ENCODE peak calls at places on chromosome 7, in six cellular contexts. V is AML-193, K is NAMALWA, C is AG08395, T is cardiac fibroblast, M is GM03348. U is an unnamed sample.

GRCh38 chr7:34070486-34071323 is 165.4 kb downstream of the BMPER start:
- DNase-seq in V (no peak), K (no peak), C (peak; percentile 50), T (peak; percentile 78), M (no peak), U (peak; percentile 63)

GRCh38 chr7:106045139-106045538 is 67.0 kb downstream of the SYPL1 start:
- DNase-seq in V (no peak), K (no peak), C (no peak), T (no peak), M (no peak), U (no peak)

GRCh38 chr7:100351657-100352058 is 6.3 kb upstream of the PILRB start:
- DNase-seq in V (no peak), K (no peak), C (no peak), T (no peak), M (no peak), U (no peak)

GRCh38 chr7:151013356-151013727 is 11.0 kb downstream of the ATG9B start:
- DNase-seq in V (no peak), K (no peak), C (no peak), T (no peak), M (peak; percentile 50), U (no peak)

GRCh38 chr7:105346593-105347322 is 42.0 kb downstream of the SRPK2 start:
- DNase-seq in V (peak; percentile 1), K (no peak), C (no peak), T (no peak), M (no peak), U (no peak)

GRCh38 chr7:94195201-94195600 is 191.0 kb upstream of the BET1 start:
- DNase-seq in V (no peak), K (no peak), C (no peak), T (peak; percentile 39), M (no peak), U (no peak)

GRCh38 chr7:13989138-13989943 is at the start of gene ETV1:
- DNase-seq in V (no peak), K (no peak), C (peak; percentile 67), T (peak; percentile 80), M (peak; percentile 81), U (peak; percentile 68)

GRCh38 chr7:158655931-158656441 is 48.6 kb downstream of the NCAPG2 start:
- DNase-seq in V (no peak), K (no peak), C (no peak), T (no peak), M (no peak), U (no peak)

GRCh38 chr7:617614-618538 is 98.2 kb upstream of the PDGFA start:
- DNase-seq in V (no peak), K (no peak), C (no peak), T (no peak), M (no peak), U (no peak)

GRCh38 chr7:138842111-138842510 is 44.1 kb upstream of the ATP6V0A4 start:
- DNase-seq in V (no peak), K (no peak), C (peak; percentile 72), T (peak; percentile 27), M (peak; percentile 36), U (peak; percentile 41)

GRCh38 chr7:110130669-110131068 is 960.3 kb upstream of the LRRN3 start:
- DNase-seq in V (no peak), K (no peak), C (no peak), T (peak; percentile 3), M (no peak), U (peak; percentile 14)

GRCh38 chr7:17369686-17370426 is 71.4 kb downstream of the AHR start:
- DNase-seq in V (peak; percentile 94), K (no peak), C (peak; percentile 81), T (peak; percentile 98), M (peak; percentile 73), U (peak; percentile 80)

GRCh38 chr7:29865526-29865925 is 59.2 kb downstream of the WIPF3 start:
- DNase-seq in V (no peak), K (no peak), C (peak; percentile 78), T (peak; percentile 83), M (peak; percentile 78), U (peak; percentile 87)

GRCh38 chr7:121697731-121698396 is 175.1 kb upstream of the PTPRZ1 start:
- DNase-seq in V (no peak), K (no peak), C (no peak), T (no peak), M (no peak), U (no peak)

GRCh38 chr7:137091396-137091795 is 222.9 kb downstream of the CHRM2 start:
- DNase-seq in V (no peak), K (no peak), C (peak; percentile 14), T (peak; percentile 24), M (no peak), U (no peak)

GRCh38 chr7:151798851-151799428 is 78.0 kb downstream of the PRKAG2 start:
- DNase-seq in V (no peak), K (no peak), C (no peak), T (peak; percentile 10), M (no peak), U (no peak)

GRCh38 chr7:79298145-79298760 is 155.2 kb downstream of the MAGI2 start:
- DNase-seq in V (peak; percentile 16), K (peak; percentile 58), C (peak; percentile 60), T (peak; percentile 85), M (peak; percentile 51), U (peak; percentile 53)

GRCh38 chr7:56009695-56010094 is 41.5 kb downstream of the PSPH start:
- DNase-seq in V (no peak), K (no peak), C (no peak), T (no peak), M (no peak), U (no peak)

GRCh38 chr7:22728416-22729029 is 1.5 kb downstream of the IL6 start:
- DNase-seq in V (peak; percentile 34), K (peak; percentile 78), C (peak; percentile 50), T (peak; percentile 84), M (no peak), U (peak; percentile 65)

GRCh38 chr7:12683678-12684077 is 3.8 kb upstream of the ARL4A start:
- DNase-seq in V (no peak), K (peak; percentile 26), C (peak; percentile 8), T (peak; percentile 47), M (peak; percentile 35), U (peak; percentile 19)

GRCh38 chr7:37833107-37833817 is 15.1 kb upstream of the NME8 start:
- DNase-seq in V (peak; percentile 54), K (peak; percentile 75), C (peak; percentile 64), T (peak; percentile 65), M (peak; percentile 61), U (no peak)

GRCh38 chr7:5690931-5691461 is 90.5 kb downstream of the RNF216 start:
- DNase-seq in V (no peak), K (no peak), C (no peak), T (peak; percentile 35), M (no peak), U (peak; percentile 47)

GRCh38 chr7:12951397-12951801 is 264.0 kb downstream of the ARL4A start:
- DNase-seq in V (no peak), K (no peak), C (peak; percentile 28), T (peak; percentile 76), M (peak; percentile 36), U (peak; percentile 62)

GRCh38 chr7:35729061-35729783 is 34.3 kb upstream of the HERPUD2 start:
- DNase-seq in V (peak; percentile 6), K (peak; percentile 93), C (no peak), T (no peak), M (no peak), U (no peak)

GRCh38 chr7:116340201-116340847 is 130.0 kb downstream of the TES start:
- DNase-seq in V (no peak), K (no peak), C (no peak), T (peak; percentile 68), M (no peak), U (peak; percentile 30)

GRCh38 chr7:17062433-17063383 is 180.9 kb upstream of the AGR3 start:
- DNase-seq in V (peak; percentile 67), K (peak; percentile 17), C (no peak), T (peak; percentile 41), M (no peak), U (no peak)

GRCh38 chr7:131011976-131012375 is 278.0 kb upstream of the KLF14 start:
- DNase-seq in V (peak; percentile 55), K (no peak), C (peak; percentile 78), T (peak; percentile 90), M (peak; percentile 84), U (peak; percentile 91)

GRCh38 chr7:80379034-80379433 is 132.8 kb downstream of the GNAT3 start:
- DNase-seq in V (no peak), K (no peak), C (peak; percentile 66), T (peak; percentile 73), M (peak; percentile 46), U (peak; percentile 78)

GRCh38 chr7:105743351-105743812 is 133.0 kb downstream of the ATXN7L1 start:
- DNase-seq in V (no peak), K (no peak), C (no peak), T (no peak), M (no peak), U (no peak)

GRCh38 chr7:121873795-121874194 is 834 bp downstream of the PTPRZ1 start:
- DNase-seq in V (no peak), K (no peak), C (no peak), T (peak; percentile 4), M (no peak), U (no peak)